ENCODE peak calls at places on chromosomes 6 and 20, in ten cellular contexts. One of them, this sample, is unnamed.

GRCh38 chr6:3727593-3728108 is 23.9 kb downstream of the PXDC1 start:
- DNase-seq in CD4-positive, CD25-positive, alpha-beta regulatory T cell: no peak
- DNase-seq in AML-193: no peak
- DNase-seq in AG09309: no peak
- DNase-seq in nucleus accumbens: no peak
- DNase-seq in stimulated activated CD8-positive, alpha-beta memory T cell treated with anti-CD3 and anti-CD28 coated beads, Interleukin-7, amount 100 ng/mL, for 1 hour: no peak
- DNase-seq in Calu3: no peak
- DNase-seq in body of pancreas: no peak
- DNase-seq in activated T-cell treated with anti-CD3 and anti-CD28 coated beads for 1 hour: no peak
- DNase-seq in COR-L47: no peak
- DNase-seq in this sample: no peak

GRCh38 chr6:157479464-157480303 is 98.7 kb downstream of the ZDHHC14 start:
- DNase-seq in CD4-positive, CD25-positive, alpha-beta regulatory T cell: no peak
- DNase-seq in AML-193: no peak
- DNase-seq in AG09309: no peak
- DNase-seq in nucleus accumbens: no peak
- DNase-seq in stimulated activated CD8-positive, alpha-beta memory T cell treated with anti-CD3 and anti-CD28 coated beads, Interleukin-7, amount 100 ng/mL, for 1 hour: no peak
- DNase-seq in Calu3: no peak
- DNase-seq in body of pancreas: peak; percentile 29
- DNase-seq in activated T-cell treated with anti-CD3 and anti-CD28 coated beads for 1 hour: no peak
- DNase-seq in COR-L47: no peak
- DNase-seq in this sample: no peak

GRCh38 chr6:107708435-107708834 is 115.7 kb downstream of the SCML4 start:
- DNase-seq in CD4-positive, CD25-positive, alpha-beta regulatory T cell: no peak
- DNase-seq in AML-193: no peak
- DNase-seq in AG09309: no peak
- DNase-seq in nucleus accumbens: no peak
- DNase-seq in stimulated activated CD8-positive, alpha-beta memory T cell treated with anti-CD3 and anti-CD28 coated beads, Interleukin-7, amount 100 ng/mL, for 1 hour: no peak
- DNase-seq in Calu3: no peak
- DNase-seq in body of pancreas: no peak
- DNase-seq in activated T-cell treated with anti-CD3 and anti-CD28 coated beads for 1 hour: no peak
- DNase-seq in COR-L47: no peak
- DNase-seq in this sample: no peak

GRCh38 chr6:31908791-31909190 is 6.9 kb upstream of the ZBTB12 start:
- DNase-seq in CD4-positive, CD25-positive, alpha-beta regulatory T cell: no peak
- DNase-seq in AML-193: no peak
- DNase-seq in AG09309: no peak
- DNase-seq in nucleus accumbens: no peak
- DNase-seq in stimulated activated CD8-positive, alpha-beta memory T cell treated with anti-CD3 and anti-CD28 coated beads, Interleukin-7, amount 100 ng/mL, for 1 hour: no peak
- DNase-seq in Calu3: no peak
- DNase-seq in body of pancreas: no peak
- DNase-seq in activated T-cell treated with anti-CD3 and anti-CD28 coated beads for 1 hour: no peak
- DNase-seq in COR-L47: no peak
- DNase-seq in this sample: peak; percentile 12

GRCh38 chr6:112337209-112337638 is 9.9 kb upstream of the RFPL4B start:
- DNase-seq in CD4-positive, CD25-positive, alpha-beta regulatory T cell: no peak
- DNase-seq in AML-193: no peak
- DNase-seq in AG09309: peak; percentile 85
- DNase-seq in nucleus accumbens: peak; percentile 43
- DNase-seq in stimulated activated CD8-positive, alpha-beta memory T cell treated with anti-CD3 and anti-CD28 coated beads, Interleukin-7, amount 100 ng/mL, for 1 hour: no peak
- DNase-seq in Calu3: peak; percentile 51
- DNase-seq in body of pancreas: peak; percentile 52
- DNase-seq in activated T-cell treated with anti-CD3 and anti-CD28 coated beads for 1 hour: no peak
- DNase-seq in COR-L47: peak; percentile 51
- DNase-seq in this sample: no peak

GRCh38 chr6:68976260-68976659 is 341.2 kb downstream of the ADGRB3 start:
- DNase-seq in CD4-positive, CD25-positive, alpha-beta regulatory T cell: no peak
- DNase-seq in AML-193: peak; percentile 14
- DNase-seq in AG09309: no peak
- DNase-seq in nucleus accumbens: no peak
- DNase-seq in stimulated activated CD8-positive, alpha-beta memory T cell treated with anti-CD3 and anti-CD28 coated beads, Interleukin-7, amount 100 ng/mL, for 1 hour: no peak
- DNase-seq in Calu3: no peak
- DNase-seq in body of pancreas: no peak
- DNase-seq in activated T-cell treated with anti-CD3 and anti-CD28 coated beads for 1 hour: no peak
- DNase-seq in COR-L47: no peak
- DNase-seq in this sample: no peak

GRCh38 chr6:110593637-110594036 is 117.2 kb upstream of the SLC22A16 start:
- DNase-seq in CD4-positive, CD25-positive, alpha-beta regulatory T cell: no peak
- DNase-seq in AML-193: no peak
- DNase-seq in AG09309: no peak
- DNase-seq in nucleus accumbens: no peak
- DNase-seq in stimulated activated CD8-positive, alpha-beta memory T cell treated with anti-CD3 and anti-CD28 coated beads, Interleukin-7, amount 100 ng/mL, for 1 hour: no peak
- DNase-seq in Calu3: no peak
- DNase-seq in body of pancreas: no peak
- DNase-seq in activated T-cell treated with anti-CD3 and anti-CD28 coated beads for 1 hour: no peak
- DNase-seq in COR-L47: no peak
- DNase-seq in this sample: no peak

GRCh38 chr6:14881399-14881798 is 364.5 kb upstream of the JARID2 start:
- DNase-seq in CD4-positive, CD25-positive, alpha-beta regulatory T cell: no peak
- DNase-seq in AML-193: peak; percentile 83
- DNase-seq in AG09309: peak; percentile 46
- DNase-seq in nucleus accumbens: no peak
- DNase-seq in stimulated activated CD8-positive, alpha-beta memory T cell treated with anti-CD3 and anti-CD28 coated beads, Interleukin-7, amount 100 ng/mL, for 1 hour: no peak
- DNase-seq in Calu3: peak; percentile 14
- DNase-seq in body of pancreas: no peak
- DNase-seq in activated T-cell treated with anti-CD3 and anti-CD28 coated beads for 1 hour: no peak
- DNase-seq in COR-L47: no peak
- DNase-seq in this sample: no peak

GRCh38 chr6:144285548-144285797 is 338 bp downstream of the UTRN start:
- DNase-seq in CD4-positive, CD25-positive, alpha-beta regulatory T cell: peak; percentile 32
- DNase-seq in AML-193: no peak
- DNase-seq in AG09309: no peak
- DNase-seq in nucleus accumbens: no peak
- DNase-seq in stimulated activated CD8-positive, alpha-beta memory T cell treated with anti-CD3 and anti-CD28 coated beads, Interleukin-7, amount 100 ng/mL, for 1 hour: no peak
- DNase-seq in Calu3: no peak
- DNase-seq in body of pancreas: no peak
- DNase-seq in activated T-cell treated with anti-CD3 and anti-CD28 coated beads for 1 hour: no peak
- DNase-seq in COR-L47: no peak
- DNase-seq in this sample: peak; percentile 28

GRCh38 chr20:50034567-50035170 is 51.9 kb downstream of the SNAI1 start:
- DNase-seq in CD4-positive, CD25-positive, alpha-beta regulatory T cell: no peak
- DNase-seq in AML-193: no peak
- DNase-seq in AG09309: no peak
- DNase-seq in nucleus accumbens: no peak
- DNase-seq in stimulated activated CD8-positive, alpha-beta memory T cell treated with anti-CD3 and anti-CD28 coated beads, Interleukin-7, amount 100 ng/mL, for 1 hour: no peak
- DNase-seq in Calu3: peak; percentile 54
- DNase-seq in body of pancreas: no peak
- DNase-seq in activated T-cell treated with anti-CD3 and anti-CD28 coated beads for 1 hour: no peak
- DNase-seq in COR-L47: no peak
- DNase-seq in this sample: no peak

GRCh38 chr6:26445934-26446667 is 5.8 kb downstream of the BTN3A3 start:
- DNase-seq in CD4-positive, CD25-positive, alpha-beta regulatory T cell: no peak
- DNase-seq in AML-193: no peak
- DNase-seq in AG09309: no peak
- DNase-seq in nucleus accumbens: no peak
- DNase-seq in stimulated activated CD8-positive, alpha-beta memory T cell treated with anti-CD3 and anti-CD28 coated beads, Interleukin-7, amount 100 ng/mL, for 1 hour: no peak
- DNase-seq in Calu3: no peak
- DNase-seq in body of pancreas: no peak
- DNase-seq in activated T-cell treated with anti-CD3 and anti-CD28 coated beads for 1 hour: no peak
- DNase-seq in COR-L47: no peak
- DNase-seq in this sample: peak; percentile 27

GRCh38 chr20:20489623-20490341 is 121.9 kb downstream of the INSM1 start:
- DNase-seq in CD4-positive, CD25-positive, alpha-beta regulatory T cell: no peak
- DNase-seq in AML-193: no peak
- DNase-seq in AG09309: no peak
- DNase-seq in nucleus accumbens: no peak
- DNase-seq in stimulated activated CD8-positive, alpha-beta memory T cell treated with anti-CD3 and anti-CD28 coated beads, Interleukin-7, amount 100 ng/mL, for 1 hour: no peak
- DNase-seq in Calu3: no peak
- DNase-seq in body of pancreas: no peak
- DNase-seq in activated T-cell treated with anti-CD3 and anti-CD28 coated beads for 1 hour: no peak
- DNase-seq in COR-L47: no peak
- DNase-seq in this sample: no peak

GRCh38 chr6:15663057-15663638 is 320 bp upstream of the DTNBP1 start:
- DNase-seq in CD4-positive, CD25-positive, alpha-beta regulatory T cell: no peak
- DNase-seq in AML-193: peak; percentile 76
- DNase-seq in AG09309: no peak
- DNase-seq in nucleus accumbens: no peak
- DNase-seq in stimulated activated CD8-positive, alpha-beta memory T cell treated with anti-CD3 and anti-CD28 coated beads, Interleukin-7, amount 100 ng/mL, for 1 hour: no peak
- DNase-seq in Calu3: peak; percentile 82
- DNase-seq in body of pancreas: no peak
- DNase-seq in activated T-cell treated with anti-CD3 and anti-CD28 coated beads for 1 hour: no peak
- DNase-seq in COR-L47: no peak
- DNase-seq in this sample: no peak

GRCh38 chr6:29680416-29680815 is 536 bp downstream of the ZFP57 start:
- DNase-seq in CD4-positive, CD25-positive, alpha-beta regulatory T cell: no peak
- DNase-seq in AML-193: no peak
- DNase-seq in AG09309: no peak
- DNase-seq in nucleus accumbens: no peak
- DNase-seq in stimulated activated CD8-positive, alpha-beta memory T cell treated with anti-CD3 and anti-CD28 coated beads, Interleukin-7, amount 100 ng/mL, for 1 hour: no peak
- DNase-seq in Calu3: no peak
- DNase-seq in body of pancreas: no peak
- DNase-seq in activated T-cell treated with anti-CD3 and anti-CD28 coated beads for 1 hour: no peak
- DNase-seq in COR-L47: no peak
- DNase-seq in this sample: no peak

GRCh38 chr6:167707686-167708500 is 118.8 kb upstream of the AFDN start:
- DNase-seq in CD4-positive, CD25-positive, alpha-beta regulatory T cell: no peak
- DNase-seq in AML-193: no peak
- DNase-seq in AG09309: no peak
- DNase-seq in nucleus accumbens: no peak
- DNase-seq in stimulated activated CD8-positive, alpha-beta memory T cell treated with anti-CD3 and anti-CD28 coated beads, Interleukin-7, amount 100 ng/mL, for 1 hour: no peak
- DNase-seq in Calu3: no peak
- DNase-seq in body of pancreas: peak; percentile 24
- DNase-seq in activated T-cell treated with anti-CD3 and anti-CD28 coated beads for 1 hour: no peak
- DNase-seq in COR-L47: no peak
- DNase-seq in this sample: no peak

GRCh38 chr6:29251741-29252140 is 49.8 kb upstream of the OR14J1 start:
- DNase-seq in CD4-positive, CD25-positive, alpha-beta regulatory T cell: no peak
- DNase-seq in AML-193: no peak
- DNase-seq in AG09309: no peak
- DNase-seq in nucleus accumbens: no peak
- DNase-seq in stimulated activated CD8-positive, alpha-beta memory T cell treated with anti-CD3 and anti-CD28 coated beads, Interleukin-7, amount 100 ng/mL, for 1 hour: no peak
- DNase-seq in Calu3: no peak
- DNase-seq in body of pancreas: no peak
- DNase-seq in activated T-cell treated with anti-CD3 and anti-CD28 coated beads for 1 hour: no peak
- DNase-seq in COR-L47: no peak
- DNase-seq in this sample: no peak

GRCh38 chr6:161101517-161101916 is 109.9 kb downstream of the MAP3K4 start:
- DNase-seq in CD4-positive, CD25-positive, alpha-beta regulatory T cell: no peak
- DNase-seq in AML-193: no peak
- DNase-seq in AG09309: no peak
- DNase-seq in nucleus accumbens: peak; percentile 13
- DNase-seq in stimulated activated CD8-positive, alpha-beta memory T cell treated with anti-CD3 and anti-CD28 coated beads, Interleukin-7, amount 100 ng/mL, for 1 hour: no peak
- DNase-seq in Calu3: no peak
- DNase-seq in body of pancreas: no peak
- DNase-seq in activated T-cell treated with anti-CD3 and anti-CD28 coated beads for 1 hour: no peak
- DNase-seq in COR-L47: no peak
- DNase-seq in this sample: no peak

GRCh38 chr6:113994934-113995342 is 24.0 kb upstream of the HDAC2 start:
- DNase-seq in CD4-positive, CD25-positive, alpha-beta regulatory T cell: no peak
- DNase-seq in AML-193: peak; percentile 85
- DNase-seq in AG09309: peak; percentile 87
- DNase-seq in nucleus accumbens: peak; percentile 77
- DNase-seq in stimulated activated CD8-positive, alpha-beta memory T cell treated with anti-CD3 and anti-CD28 coated beads, Interleukin-7, amount 100 ng/mL, for 1 hour: no peak
- DNase-seq in Calu3: peak; percentile 80
- DNase-seq in body of pancreas: peak; percentile 26
- DNase-seq in activated T-cell treated with anti-CD3 and anti-CD28 coated beads for 1 hour: no peak
- DNase-seq in COR-L47: peak; percentile 61
- DNase-seq in this sample: peak; percentile 21

GRCh38 chr6:35166160-35166919 is 25.2 kb upstream of the TCP11 start:
- DNase-seq in CD4-positive, CD25-positive, alpha-beta regulatory T cell: no peak
- DNase-seq in AML-193: no peak
- DNase-seq in AG09309: no peak
- DNase-seq in nucleus accumbens: no peak
- DNase-seq in stimulated activated CD8-positive, alpha-beta memory T cell treated with anti-CD3 and anti-CD28 coated beads, Interleukin-7, amount 100 ng/mL, for 1 hour: no peak
- DNase-seq in Calu3: no peak
- DNase-seq in body of pancreas: no peak
- DNase-seq in activated T-cell treated with anti-CD3 and anti-CD28 coated beads for 1 hour: no peak
- DNase-seq in COR-L47: no peak
- DNase-seq in this sample: no peak

GRCh38 chr6:155026366-155027045 is 31.4 kb downstream of the TIAM2 start:
- DNase-seq in CD4-positive, CD25-positive, alpha-beta regulatory T cell: no peak
- DNase-seq in AML-193: no peak
- DNase-seq in AG09309: peak; percentile 77
- DNase-seq in nucleus accumbens: no peak
- DNase-seq in stimulated activated CD8-positive, alpha-beta memory T cell treated with anti-CD3 and anti-CD28 coated beads, Interleukin-7, amount 100 ng/mL, for 1 hour: no peak
- DNase-seq in Calu3: peak; percentile 75
- DNase-seq in body of pancreas: no peak
- DNase-seq in activated T-cell treated with anti-CD3 and anti-CD28 coated beads for 1 hour: no peak
- DNase-seq in COR-L47: no peak
- DNase-seq in this sample: no peak

GRCh38 chr6:20117474-20117873 is 94.8 kb downstream of the MBOAT1 start:
- DNase-seq in CD4-positive, CD25-positive, alpha-beta regulatory T cell: no peak
- DNase-seq in AML-193: no peak
- DNase-seq in AG09309: no peak
- DNase-seq in nucleus accumbens: no peak
- DNase-seq in stimulated activated CD8-positive, alpha-beta memory T cell treated with anti-CD3 and anti-CD28 coated beads, Interleukin-7, amount 100 ng/mL, for 1 hour: no peak
- DNase-seq in Calu3: peak; percentile 85
- DNase-seq in body of pancreas: no peak
- DNase-seq in activated T-cell treated with anti-CD3 and anti-CD28 coated beads for 1 hour: no peak
- DNase-seq in COR-L47: no peak
- DNase-seq in this sample: no peak

GRCh38 chr6:11211235-11211634 is 21.2 kb downstream of the NEDD9 start:
- DNase-seq in CD4-positive, CD25-positive, alpha-beta regulatory T cell: no peak
- DNase-seq in AML-193: no peak
- DNase-seq in AG09309: no peak
- DNase-seq in nucleus accumbens: no peak
- DNase-seq in stimulated activated CD8-positive, alpha-beta memory T cell treated with anti-CD3 and anti-CD28 coated beads, Interleukin-7, amount 100 ng/mL, for 1 hour: no peak
- DNase-seq in Calu3: no peak
- DNase-seq in body of pancreas: no peak
- DNase-seq in activated T-cell treated with anti-CD3 and anti-CD28 coated beads for 1 hour: no peak
- DNase-seq in COR-L47: no peak
- DNase-seq in this sample: no peak

GRCh38 chr6:139522471-139523220 is 148.2 kb upstream of the CITED2 start:
- DNase-seq in CD4-positive, CD25-positive, alpha-beta regulatory T cell: no peak
- DNase-seq in AML-193: no peak
- DNase-seq in AG09309: no peak
- DNase-seq in nucleus accumbens: no peak
- DNase-seq in stimulated activated CD8-positive, alpha-beta memory T cell treated with anti-CD3 and anti-CD28 coated beads, Interleukin-7, amount 100 ng/mL, for 1 hour: no peak
- DNase-seq in Calu3: no peak
- DNase-seq in body of pancreas: no peak
- DNase-seq in activated T-cell treated with anti-CD3 and anti-CD28 coated beads for 1 hour: no peak
- DNase-seq in COR-L47: no peak
- DNase-seq in this sample: no peak

GRCh38 chr6:108002365-108003221 is 44.6 kb upstream of the SEC63 start:
- DNase-seq in CD4-positive, CD25-positive, alpha-beta regulatory T cell: no peak
- DNase-seq in AML-193: no peak
- DNase-seq in AG09309: no peak
- DNase-seq in nucleus accumbens: peak; percentile 68
- DNase-seq in stimulated activated CD8-positive, alpha-beta memory T cell treated with anti-CD3 and anti-CD28 coated beads, Interleukin-7, amount 100 ng/mL, for 1 hour: no peak
- DNase-seq in Calu3: peak; percentile 66
- DNase-seq in body of pancreas: peak; percentile 67
- DNase-seq in activated T-cell treated with anti-CD3 and anti-CD28 coated beads for 1 hour: no peak
- DNase-seq in COR-L47: peak; percentile 62
- DNase-seq in this sample: no peak

GRCh38 chr6:117149324-117149723 is 116.0 kb upstream of the VGLL2 start:
- DNase-seq in CD4-positive, CD25-positive, alpha-beta regulatory T cell: no peak
- DNase-seq in AML-193: no peak
- DNase-seq in AG09309: no peak
- DNase-seq in nucleus accumbens: no peak
- DNase-seq in stimulated activated CD8-positive, alpha-beta memory T cell treated with anti-CD3 and anti-CD28 coated beads, Interleukin-7, amount 100 ng/mL, for 1 hour: no peak
- DNase-seq in Calu3: no peak
- DNase-seq in body of pancreas: no peak
- DNase-seq in activated T-cell treated with anti-CD3 and anti-CD28 coated beads for 1 hour: no peak
- DNase-seq in COR-L47: no peak
- DNase-seq in this sample: no peak

GRCh38 chr6:32337166-32337805 is 34.4 kb downstream of the TSBP1 start:
- DNase-seq in CD4-positive, CD25-positive, alpha-beta regulatory T cell: no peak
- DNase-seq in AML-193: no peak
- DNase-seq in AG09309: no peak
- DNase-seq in nucleus accumbens: no peak
- DNase-seq in stimulated activated CD8-positive, alpha-beta memory T cell treated with anti-CD3 and anti-CD28 coated beads, Interleukin-7, amount 100 ng/mL, for 1 hour: no peak
- DNase-seq in Calu3: no peak
- DNase-seq in body of pancreas: no peak
- DNase-seq in activated T-cell treated with anti-CD3 and anti-CD28 coated beads for 1 hour: no peak
- DNase-seq in COR-L47: no peak
- DNase-seq in this sample: no peak

GRCh38 chr6:67666177-67666964 is 968.7 kb upstream of the ADGRB3 start:
- DNase-seq in CD4-positive, CD25-positive, alpha-beta regulatory T cell: no peak
- DNase-seq in AML-193: no peak
- DNase-seq in AG09309: no peak
- DNase-seq in nucleus accumbens: no peak
- DNase-seq in stimulated activated CD8-positive, alpha-beta memory T cell treated with anti-CD3 and anti-CD28 coated beads, Interleukin-7, amount 100 ng/mL, for 1 hour: no peak
- DNase-seq in Calu3: no peak
- DNase-seq in body of pancreas: no peak
- DNase-seq in activated T-cell treated with anti-CD3 and anti-CD28 coated beads for 1 hour: no peak
- DNase-seq in COR-L47: no peak
- DNase-seq in this sample: no peak

GRCh38 chr20:32960849-32961731 is 43.1 kb downstream of the SUN5 start:
- DNase-seq in CD4-positive, CD25-positive, alpha-beta regulatory T cell: no peak
- DNase-seq in AML-193: no peak
- DNase-seq in AG09309: no peak
- DNase-seq in nucleus accumbens: no peak
- DNase-seq in stimulated activated CD8-positive, alpha-beta memory T cell treated with anti-CD3 and anti-CD28 coated beads, Interleukin-7, amount 100 ng/mL, for 1 hour: no peak
- DNase-seq in Calu3: no peak
- DNase-seq in body of pancreas: no peak
- DNase-seq in activated T-cell treated with anti-CD3 and anti-CD28 coated beads for 1 hour: no peak
- DNase-seq in COR-L47: no peak
- DNase-seq in this sample: no peak